ENCODE peak calls at places on chromosomes 7 and 10, in eight cellular contexts. F is EL; N is activated naive CD4-positive, alpha-beta T cell; K is BE2C; W is left colon; G is caudate nucleus; M is activated T-cell treated with anti-CD3 and anti-CD28 coated beads for 1 hour; P is HEK293T. Y is an unnamed sample.

GRCh38 chr7:3117488-3118228 is 74.0 kb upstream of the CARD11 start:
- DNase-seq in F (no peak), N (no peak), K (no peak), W (no peak), G (no peak), M (no peak), P (no peak), Y (no peak)

GRCh38 chr10:113756940-113757543 is 5.6 kb downstream of the PLEKHS1 start:
- DNase-seq in F (no peak), N (no peak), K (no peak), W (no peak), G (no peak), M (no peak), P (no peak), Y (no peak)

GRCh38 chr10:12628964-12629766 is 279.8 kb downstream of the CAMK1D start:
- DNase-seq in F (no peak), N (no peak), K (no peak), W (no peak), G (no peak), M (no peak), P (no peak), Y (no peak)

GRCh38 chr7:1691601-1692499 is 21.8 kb downstream of the ELFN1 start:
- DNase-seq in F (no peak), N (no peak), K (no peak), W (no peak), G (peak; percentile 45), M (no peak), P (no peak), Y (no peak)

GRCh38 chr10:49605939-49606509 is 4.1 kb upstream of the SLC18A3 start:
- DNase-seq in F (no peak), N (no peak), K (no peak), W (no peak), G (no peak), M (no peak), P (no peak), Y (no peak)

GRCh38 chr7:30202671-30203070 is 67.9 kb downstream of the MTURN start:
- DNase-seq in F (no peak), N (no peak), K (no peak), W (no peak), G (no peak), M (no peak), P (no peak), Y (no peak)

GRCh38 chr10:124997791-124998623 is 56.1 kb downstream of the ZRANB1 start:
- DNase-seq in F (no peak), N (no peak), K (no peak), W (no peak), G (no peak), M (no peak), P (no peak), Y (no peak)

GRCh38 chr7:134589491-134589941 is 40.6 kb downstream of the AKR1B15 start:
- DNase-seq in F (peak; percentile 80), N (no peak), K (no peak), W (no peak), G (no peak), M (no peak), P (no peak), Y (no peak)

GRCh38 chr10:25226775-25227682 is 52.2 kb downstream of the GPR158 start:
- DNase-seq in F (peak; percentile 29), N (no peak), K (peak; percentile 33), W (no peak), G (peak; percentile 28), M (no peak), P (peak; percentile 35), Y (peak; percentile 10)

GRCh38 chr7:7693881-7694280 is 24.5 kb downstream of the RPA3 start:
- DNase-seq in F (peak; percentile 90), N (no peak), K (no peak), W (no peak), G (no peak), M (no peak), P (no peak), Y (peak; percentile 24)

GRCh38 chr7:152647-153046 is 39.7 kb upstream of the FAM20C start:
- DNase-seq in F (no peak), N (no peak), K (no peak), W (no peak), G (no peak), M (no peak), P (no peak), Y (no peak)

GRCh38 chr10:84902549-84902948 is 574.2 kb downstream of the CCSER2 start:
- DNase-seq in F (no peak), N (no peak), K (no peak), W (no peak), G (no peak), M (no peak), P (no peak), Y (no peak)

GRCh38 chr7:128266891-128267839 is 26.1 kb downstream of the LEP start:
- DNase-seq in F (peak; percentile 85), N (no peak), K (peak; percentile 93), W (peak; percentile 70), G (peak; percentile 27), M (no peak), P (peak; percentile 36), Y (peak; percentile 50)

GRCh38 chr7:42145539-42145938 is 91.5 kb downstream of the GLI3 start:
- DNase-seq in F (no peak), N (no peak), K (no peak), W (no peak), G (no peak), M (no peak), P (no peak), Y (no peak)

GRCh38 chr10:103852189-103852711 is 3.1 kb downstream of the SH3PXD2A start:
- DNase-seq in F (peak; percentile 23), N (no peak), K (no peak), W (no peak), G (no peak), M (no peak), P (no peak), Y (peak; percentile 47)

GRCh38 chr7:97272237-97272975 is 154.9 kb downstream of the SDHAF3 start:
- DNase-seq in F (no peak), N (no peak), K (no peak), W (peak; percentile 56), G (no peak), M (no peak), P (no peak), Y (no peak)

GRCh38 chr10:44628921-44629320 is 244.0 kb upstream of the CXCL12 start:
- DNase-seq in F (peak; percentile 72), N (no peak), K (no peak), W (no peak), G (no peak), M (no peak), P (no peak), Y (peak; percentile 56)

GRCh38 chr10:77784856-77785255 is 141.7 kb downstream of the DLG5 start:
- DNase-seq in F (peak; percentile 80), N (no peak), K (no peak), W (no peak), G (no peak), M (no peak), P (no peak), Y (peak; percentile 88)

GRCh38 chr7:138077809-138078208 is 1.6 kb downstream of the AKR1D1 start:
- DNase-seq in F (peak; percentile 39), N (no peak), K (no peak), W (no peak), G (no peak), M (no peak), P (no peak), Y (no peak)

GRCh38 chr10:124064158-124064603 is 29.2 kb downstream of the CHST15 start:
- DNase-seq in F (no peak), N (no peak), K (no peak), W (no peak), G (no peak), M (no peak), P (no peak), Y (no peak)

GRCh38 chr10:100103581-100103980 is 21.9 kb upstream of the CPN1 start:
- DNase-seq in F (peak; percentile 13), N (no peak), K (no peak), W (no peak), G (no peak), M (no peak), P (no peak), Y (no peak)

GRCh38 chr7:108083980-108084379 is 46.2 kb downstream of the LAMB4 start:
- DNase-seq in F (peak; percentile 46), N (no peak), K (no peak), W (no peak), G (no peak), M (no peak), P (no peak), Y (no peak)

GRCh38 chr10:5095687-5096086 is 1.5 kb downstream of the AKR1C3 start:
- DNase-seq in F (no peak), N (no peak), K (no peak), W (no peak), G (no peak), M (no peak), P (no peak), Y (no peak)

GRCh38 chr10:113425596-113425995 is 127.3 kb upstream of the HABP2 start:
- DNase-seq in F (no peak), N (no peak), K (no peak), W (no peak), G (no peak), M (no peak), P (no peak), Y (no peak)

GRCh38 chr10:3886666-3887251 is 101.8 kb upstream of the KLF6 start:
- DNase-seq in F (peak; percentile 97), N (no peak), K (peak; percentile 22), W (no peak), G (no peak), M (no peak), P (no peak), Y (peak; percentile 46)

GRCh38 chr7:157479326-157479725 is 142.5 kb downstream of the DNAJB6 start:
- DNase-seq in F (no peak), N (no peak), K (no peak), W (no peak), G (no peak), M (no peak), P (no peak), Y (no peak)

GRCh38 chr7:80735330-80735729 is 96.9 kb downstream of the CD36 start:
- DNase-seq in F (no peak), N (no peak), K (no peak), W (no peak), G (no peak), M (no peak), P (no peak), Y (no peak)

GRCh38 chr7:99244942-99245341 is 27.7 kb upstream of the MYH16 start:
- DNase-seq in F (peak; percentile 54), N (no peak), K (no peak), W (no peak), G (no peak), M (no peak), P (no peak), Y (peak; percentile 48)

GRCh38 chr7:135169936-135170222 is 628 bp downstream of the CYREN start:
- DNase-seq in F (no peak), N (no peak), K (no peak), W (no peak), G (no peak), M (no peak), P (no peak), Y (no peak)

GRCh38 chr10:90862908-90863514 is 5.2 kb upstream of the HTR7 start:
- DNase-seq in F (peak; percentile 42), N (no peak), K (peak; percentile 21), W (no peak), G (no peak), M (no peak), P (peak; percentile 38), Y (peak; percentile 43)

GRCh38 chr10:129851941-129852650 is 112.0 kb downstream of the EBF3 start:
- DNase-seq in F (no peak), N (no peak), K (no peak), W (no peak), G (no peak), M (no peak), P (no peak), Y (no peak)

GRCh38 chr7:101702362-101702850 is 73.3 kb upstream of the MYL10 start:
- DNase-seq in F (peak; percentile 42), N (no peak), K (no peak), W (peak; percentile 89), G (no peak), M (no peak), P (peak; percentile 71), Y (no peak)

GRCh38 chr7:2195403-2196246 is 37.1 kb downstream of the MAD1L1 start:
- DNase-seq in F (no peak), N (no peak), K (no peak), W (no peak), G (peak; percentile 31), M (no peak), P (no peak), Y (no peak)

GRCh38 chr7:142587578-142588191 is 161.6 kb upstream of the PRSS1 start:
- DNase-seq in F (peak; percentile 79), N (no peak), K (peak; percentile 19), W (no peak), G (no peak), M (no peak), P (peak; percentile 74), Y (peak; percentile 80)

Y was measured in AG08396.